ENCODE peak calls at places on chromosome 18, in four cellular contexts. One of them, this sample, is unnamed.

GRCh38 chr18:3132700-3133099 is 87.1 kb downstream of the MYOM1 start:
- DNase-seq in GM23248: peak; percentile 42
- DNase-seq in left ventricle myocardium inferior: no peak
- DNase-seq in H9: no peak
- DNase-seq in this sample: peak; percentile 26

GRCh38 chr18:78138993-78139496 is 840.6 kb upstream of the SALL3 start:
- DNase-seq in GM23248: no peak
- DNase-seq in H9: peak; percentile 69
- DNase-seq in left ventricle myocardium inferior: no peak
- DNase-seq in this sample: no peak

GRCh38 chr18:42339324-42339723 is 384.3 kb downstream of the PIK3C3 start:
- DNase-seq in H9: no peak
- DNase-seq in left ventricle myocardium inferior: no peak
- DNase-seq in GM23248: no peak
- DNase-seq in this sample: peak; percentile 53

GRCh38 chr18:77461062-77461693 is 211.5 kb downstream of the GALR1 start:
- DNase-seq in GM23248: no peak
- DNase-seq in left ventricle myocardium inferior: peak; percentile 24
- DNase-seq in H9: no peak
- DNase-seq in this sample: no peak

GRCh38 chr18:27942706-27943105 is 234.2 kb downstream of the CDH2 start:
- DNase-seq in GM23248: peak; percentile 20
- DNase-seq in left ventricle myocardium inferior: no peak
- DNase-seq in H9: no peak
- DNase-seq in this sample: peak; percentile 85

GRCh38 chr18:76349067-76349715 is 145.9 kb downstream of the ZNF516 start:
- DNase-seq in H9: peak; percentile 79
- DNase-seq in left ventricle myocardium inferior: peak; percentile 35
- DNase-seq in GM23248: peak; percentile 75
- DNase-seq in this sample: peak; percentile 36

GRCh38 chr18:26083099-26083498 is 7.3 kb downstream of the SS18 start:
- DNase-seq in left ventricle myocardium inferior: no peak
- DNase-seq in GM23248: no peak
- DNase-seq in H9: no peak
- DNase-seq in this sample: no peak

GRCh38 chr18:12038082-12038660 is 55.5 kb upstream of the ANKRD62 start:
- DNase-seq in H9: no peak
- DNase-seq in GM23248: peak; percentile 78
- DNase-seq in left ventricle myocardium inferior: no peak
- DNase-seq in this sample: peak; percentile 23

GRCh38 chr18:58484989-58485962 is 143.6 kb downstream of the ALPK2 start:
- DNase-seq in H9: peak; percentile 54
- DNase-seq in left ventricle myocardium inferior: no peak
- DNase-seq in GM23248: no peak
- DNase-seq in this sample: no peak

GRCh38 chr18:21194871-21195771 is 46.9 kb upstream of the GREB1L start:
- DNase-seq in GM23248: peak; percentile 64
- DNase-seq in left ventricle myocardium inferior: no peak
- DNase-seq in H9: no peak
- DNase-seq in this sample: peak; percentile 36

GRCh38 chr18:75132931-75133525 is 75.9 kb downstream of the PTGR3 start:
- DNase-seq in left ventricle myocardium inferior: no peak
- DNase-seq in GM23248: no peak
- DNase-seq in H9: no peak
- DNase-seq in this sample: no peak

GRCh38 chr18:55048892-55049291 is 89.6 kb upstream of the CCDC68 start:
- DNase-seq in GM23248: peak; percentile 83
- DNase-seq in H9: no peak
- DNase-seq in left ventricle myocardium inferior: no peak
- DNase-seq in this sample: peak; percentile 60

GRCh38 chr18:44774191-44774590 is 93.5 kb downstream of the SETBP1 start:
- DNase-seq in left ventricle myocardium inferior: no peak
- DNase-seq in GM23248: no peak
- DNase-seq in H9: no peak
- DNase-seq in this sample: no peak

GRCh38 chr18:11121426-11121825 is 27.9 kb downstream of the PIEZO2 start:
- DNase-seq in GM23248: no peak
- DNase-seq in left ventricle myocardium inferior: no peak
- DNase-seq in H9: no peak
- DNase-seq in this sample: peak; percentile 8

GRCh38 chr18:79791141-79791972 is 6.4 kb upstream of the KCNG2 start:
- DNase-seq in H9: no peak
- DNase-seq in GM23248: peak; percentile 93
- DNase-seq in left ventricle myocardium inferior: peak; percentile 39
- DNase-seq in this sample: peak; percentile 98

GRCh38 chr18:39675916-39676315 is 2110.3 kb upstream of the CELF4 start:
- DNase-seq in left ventricle myocardium inferior: no peak
- DNase-seq in GM23248: no peak
- DNase-seq in H9: no peak
- DNase-seq in this sample: no peak

GRCh38 chr18:3329471-3329870 is 67.5 kb downstream of the MYL12B start:
- DNase-seq in H9: peak; percentile 47
- DNase-seq in GM23248: no peak
- DNase-seq in left ventricle myocardium inferior: no peak
- DNase-seq in this sample: no peak

GRCh38 chr18:44465337-44465736 is 215.4 kb upstream of the SETBP1 start:
- DNase-seq in GM23248: no peak
- DNase-seq in H9: no peak
- DNase-seq in left ventricle myocardium inferior: no peak
- DNase-seq in this sample: peak; percentile 46

GRCh38 chr18:723541-723940 is 11.1 kb upstream of the ENOSF1 start:
- DNase-seq in left ventricle myocardium inferior: no peak
- DNase-seq in H9: no peak
- DNase-seq in GM23248: no peak
- DNase-seq in this sample: no peak

GRCh38 chr18:35572644-35573043 is 8.9 kb upstream of the GALNT1 start:
- DNase-seq in H9: no peak
- DNase-seq in GM23248: peak; percentile 74
- DNase-seq in left ventricle myocardium inferior: no peak
- DNase-seq in this sample: no peak

GRCh38 chr18:78891185-78891762 is 88.3 kb upstream of the SALL3 start:
- DNase-seq in GM23248: no peak
- DNase-seq in left ventricle myocardium inferior: no peak
- DNase-seq in H9: no peak
- DNase-seq in this sample: no peak

GRCh38 chr18:43422483-43422882 is 145.2 kb upstream of the SYT4 start:
- DNase-seq in GM23248: peak; percentile 8
- DNase-seq in H9: peak; percentile 39
- DNase-seq in left ventricle myocardium inferior: no peak
- DNase-seq in this sample: peak; percentile 3

GRCh38 chr18:14974088-14974487 is 226.1 kb downstream of the ANKRD30B start:
- DNase-seq in left ventricle myocardium inferior: no peak
- DNase-seq in H9: no peak
- DNase-seq in GM23248: no peak
- DNase-seq in this sample: no peak

GRCh38 chr18:14971461-14972185 is 223.7 kb downstream of the ANKRD30B start:
- DNase-seq in H9: no peak
- DNase-seq in GM23248: peak; percentile 49
- DNase-seq in left ventricle myocardium inferior: no peak
- DNase-seq in this sample: no peak

GRCh38 chr18:14975431-14975830 is 227.5 kb downstream of the ANKRD30B start:
- DNase-seq in left ventricle myocardium inferior: no peak
- DNase-seq in GM23248: no peak
- DNase-seq in H9: no peak
- DNase-seq in this sample: no peak

GRCh38 chr18:14976736-14977430 is 228.9 kb downstream of the ANKRD30B start:
- DNase-seq in H9: no peak
- DNase-seq in left ventricle myocardium inferior: no peak
- DNase-seq in GM23248: peak; percentile 38
- DNase-seq in this sample: no peak

DNA sequence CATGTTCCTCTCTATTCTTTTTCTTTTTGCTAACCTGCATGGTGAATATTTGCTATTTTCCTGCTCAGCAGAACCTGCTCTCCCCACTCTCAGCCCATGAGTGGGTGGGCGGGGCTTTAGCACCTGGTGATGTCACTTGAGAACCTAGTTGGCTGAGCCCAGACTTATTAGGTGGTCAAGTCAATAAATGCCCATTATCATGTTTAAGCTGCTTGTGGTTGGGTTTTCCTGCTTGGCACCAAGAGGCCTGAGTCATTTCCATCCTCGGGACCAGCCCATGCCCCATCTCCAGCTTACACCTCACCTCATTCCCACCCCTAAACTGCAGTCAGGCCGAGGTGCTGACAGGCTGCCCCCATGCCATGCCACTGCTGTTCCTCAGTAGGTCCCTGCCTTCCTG is 226.6 kb downstream of the ANKRD30B start:
- DNase-seq in left ventricle myocardium inferior: no peak
- DNase-seq in H9: no peak
- DNase-seq in GM23248: peak; percentile 7
- DNase-seq in this sample: no peak
- H3K27ac ChIP-seq in left ventricle myocardium inferior: no peak overlapping the region
- H3K27ac ChIP-seq in H9: no peak overlapping the region
- H3K27ac ChIP-seq in GM23248: no peak overlapping the region
- H3K27ac ChIP-seq in this sample: no peak overlapping the region

DNA sequence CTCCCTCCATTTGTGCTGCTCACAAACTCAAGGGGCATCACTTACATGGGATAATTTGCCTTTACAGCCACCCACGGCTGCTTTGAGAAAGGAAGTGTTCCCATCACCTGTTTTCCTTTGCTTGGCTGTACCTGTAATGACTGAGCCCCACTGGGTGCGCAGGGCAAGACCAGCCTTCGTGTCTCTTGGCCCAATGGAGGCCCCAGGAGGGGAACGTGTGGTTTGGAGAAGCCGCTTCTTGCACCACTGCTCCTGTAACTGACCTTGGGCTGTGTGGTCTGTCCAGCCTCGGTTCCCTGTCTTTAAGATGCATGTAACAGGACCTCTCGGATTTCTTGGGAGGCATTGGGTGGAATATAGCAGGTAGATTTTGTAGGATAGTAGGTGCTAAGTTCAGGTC is 41.1 kb downstream of the LDLRAD4 start:
- DNase-seq in GM23248: no peak
- DNase-seq in H9: no peak
- DNase-seq in left ventricle myocardium inferior: no peak
- DNase-seq in this sample: no peak
- H3K27ac ChIP-seq in GM23248: no peak overlapping the region
- H3K27ac ChIP-seq in H9: no peak overlapping the region
- H3K27ac ChIP-seq in left ventricle myocardium inferior: peak overlapping the region; percentile 55
- H3K27ac ChIP-seq in this sample: no peak overlapping the region

DNA sequence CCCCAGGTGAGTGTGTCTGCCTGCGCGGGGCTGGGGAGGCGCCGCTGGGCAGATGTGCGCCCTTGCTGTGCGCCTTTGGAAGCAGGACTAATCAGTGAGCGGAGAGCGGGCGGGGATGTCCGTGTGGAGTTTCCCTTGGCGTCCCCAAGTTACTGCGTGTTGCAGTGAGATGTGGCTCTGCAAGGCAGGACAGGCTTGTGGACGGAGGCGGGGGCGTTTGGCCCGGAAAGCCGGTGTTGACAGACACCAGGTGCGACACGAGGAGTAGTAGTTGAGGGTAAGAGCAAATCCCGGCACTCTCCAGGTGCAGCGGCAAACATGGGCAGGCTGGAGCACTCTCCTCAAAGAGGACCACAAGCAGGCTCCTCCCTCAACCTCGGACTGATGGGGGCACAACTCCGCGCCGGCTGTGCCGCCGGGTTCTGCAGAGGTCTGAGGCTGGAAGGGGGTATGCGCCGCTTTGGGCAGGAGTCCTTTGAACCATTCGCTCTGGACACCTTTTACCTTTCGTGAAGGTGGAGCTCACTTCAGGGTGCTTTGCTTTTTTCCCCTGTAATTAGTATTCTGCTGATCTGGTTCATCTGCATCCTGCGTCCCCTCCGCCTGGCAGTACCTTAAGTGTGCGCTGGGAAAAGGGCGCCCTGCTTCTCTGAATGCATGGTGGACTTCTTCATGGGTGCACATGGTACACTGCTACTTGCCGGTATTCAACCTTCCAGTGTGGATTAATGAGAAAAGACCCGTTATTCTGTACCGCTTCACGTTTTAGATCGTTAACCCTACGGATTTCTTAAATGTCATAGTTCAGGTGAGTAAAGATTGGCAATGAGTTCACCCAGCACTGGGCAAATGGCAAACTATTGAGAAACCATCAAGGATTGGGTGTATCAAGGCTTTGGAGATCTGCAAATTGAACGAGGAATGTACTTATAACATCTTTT is 603 bp downstream of the CDH7 start:
- DNase-seq in H9: peak; percentile 72
- DNase-seq in GM23248: no peak
- DNase-seq in left ventricle myocardium inferior: no peak
- DNase-seq in this sample: peak; percentile 2
- H3K27ac ChIP-seq in H9: no peak overlapping the region
- H3K27ac ChIP-seq in GM23248: no peak overlapping the region
- H3K27ac ChIP-seq in left ventricle myocardium inferior: no peak overlapping the region
- H3K27ac ChIP-seq in this sample: no peak overlapping the region

DNA sequence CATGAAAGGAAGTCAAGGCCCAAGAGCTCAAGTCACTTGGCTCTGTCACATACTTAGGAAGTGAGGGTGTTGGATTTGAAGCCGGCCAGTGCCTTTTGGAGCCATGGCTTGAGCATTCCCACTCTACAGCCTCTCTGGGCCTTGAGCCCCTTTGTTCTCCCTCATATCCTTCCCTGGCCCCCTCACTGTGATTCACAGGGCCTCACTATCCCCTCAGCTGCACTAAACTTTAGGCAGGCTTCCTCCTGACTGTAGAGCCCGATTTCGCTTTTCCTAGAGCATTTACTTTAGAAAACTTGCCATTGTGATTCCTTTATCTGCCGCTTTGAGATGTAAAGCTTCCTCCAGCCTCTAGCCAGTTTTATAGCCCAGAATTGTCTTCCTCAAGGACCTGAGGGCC is 107.6 kb downstream of the FBXO15 start:
- DNase-seq in left ventricle myocardium inferior: no peak
- DNase-seq in H9: no peak
- DNase-seq in GM23248: no peak
- DNase-seq in this sample: no peak
- H3K27ac ChIP-seq in left ventricle myocardium inferior: no peak overlapping the region
- H3K27ac ChIP-seq in H9: no peak overlapping the region
- H3K27ac ChIP-seq in GM23248: no peak overlapping the region
- H3K27ac ChIP-seq in this sample: no peak overlapping the region

DNA sequence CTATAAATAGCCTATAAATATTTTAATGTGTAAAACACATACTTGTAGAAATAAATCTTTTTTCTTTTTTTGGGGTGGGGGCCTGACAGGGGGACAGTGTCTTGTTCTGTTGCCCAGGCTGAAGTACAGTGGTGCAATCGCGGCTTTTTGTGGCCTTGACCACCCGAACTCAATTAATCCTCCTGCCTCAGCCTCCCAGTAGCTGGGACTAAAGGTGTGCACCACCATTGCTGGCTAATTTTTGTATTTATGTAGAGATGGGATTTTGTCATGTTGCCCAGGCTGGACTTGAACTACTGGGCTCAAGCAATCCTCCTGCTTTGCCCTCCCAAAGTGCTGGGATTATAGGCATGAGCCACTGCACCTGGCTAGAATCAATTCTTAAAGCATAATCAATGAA is 37.6 kb downstream of the NPC1 start:
- DNase-seq in GM23248: no peak
- DNase-seq in left ventricle myocardium inferior: no peak
- DNase-seq in H9: no peak
- DNase-seq in this sample: no peak
- H3K27ac ChIP-seq in GM23248: peak overlapping the region; percentile 56
- H3K27ac ChIP-seq in left ventricle myocardium inferior: no peak overlapping the region
- H3K27ac ChIP-seq in H9: no peak overlapping the region
- H3K27ac ChIP-seq in this sample: no peak overlapping the region

GRCh38 chr18:8996771-8997432 is 105.6 kb upstream of the NDUFV2 start:
- DNase-seq in GM23248: peak; percentile 27
- DNase-seq in H9: no peak
- DNase-seq in left ventricle myocardium inferior: no peak
- DNase-seq in this sample: no peak
- H3K27ac ChIP-seq in GM23248: peak overlapping the region; percentile 15
- H3K27ac ChIP-seq in H9: no peak overlapping the region
- H3K27ac ChIP-seq in left ventricle myocardium inferior: no peak overlapping the region
- H3K27ac ChIP-seq in this sample: peak overlapping the region; percentile 1

This sample was measured in astrocyte.